ENCODE peak calls at places on chromosomes 11 and 22, in four cellular contexts. One of them, this sample, is unnamed.

GRCh38 chr22:43085658-43086606 is 3.3 kb downstream of the TTLL1 start:
- DNase-seq in HCT116: no peak
- DNase-seq in neuronal stem cell: no peak
- DNase-seq in GM23248: no peak
- DNase-seq in this sample: no peak

GRCh38 chr22:45671051-45671782 is 417 bp upstream of the ATXN10 start:
- DNase-seq in HCT116: no peak
- DNase-seq in neuronal stem cell: peak
- DNase-seq in GM23248: peak
- DNase-seq in this sample: no peak

GRCh38 chr11:62546937-62547625 is 475 bp upstream of the AHNAK start:
- DNase-seq in HCT116: no peak
- DNase-seq in neuronal stem cell: no peak
- DNase-seq in GM23248: peak
- DNase-seq in this sample: no peak

GRCh38 chr11:125886997-125887372 is 483 bp upstream of the HYLS1 start:
- DNase-seq in HCT116: no peak
- DNase-seq in neuronal stem cell: no peak
- DNase-seq in GM23248: peak
- DNase-seq in this sample: peak

GRCh38 chr22:17917490-17917983 is 106.8 kb downstream of the MICAL3 start:
- DNase-seq in HCT116: no peak
- DNase-seq in neuronal stem cell: no peak
- DNase-seq in GM23248: no peak
- DNase-seq in this sample: no peak

GRCh38 chr11:11215058-11215815 is 137.8 kb downstream of the CSNK2A3 start:
- DNase-seq in HCT116: no peak
- DNase-seq in neuronal stem cell: no peak
- DNase-seq in GM23248: no peak
- DNase-seq in this sample: no peak

GRCh38 chr11:37264783-37265182 is 666.7 kb upstream of the RAG2 start:
- DNase-seq in HCT116: no peak
- DNase-seq in neuronal stem cell: no peak
- DNase-seq in GM23248: no peak
- DNase-seq in this sample: no peak

GRCh38 chr11:116420770-116421528 is 351.8 kb downstream of the BUD13 start:
- DNase-seq in HCT116: peak
- DNase-seq in neuronal stem cell: no peak
- DNase-seq in GM23248: peak
- DNase-seq in this sample: no peak

GRCh38 chr11:82308979-82309378 is 424.7 kb downstream of the FAM181B start:
- DNase-seq in HCT116: no peak
- DNase-seq in neuronal stem cell: no peak
- DNase-seq in GM23248: no peak
- DNase-seq in this sample: no peak

GRCh38 chr22:47124946-47125345 is 362.5 kb downstream of the TBC1D22A start:
- DNase-seq in HCT116: no peak
- DNase-seq in neuronal stem cell: no peak
- DNase-seq in GM23248: no peak
- DNase-seq in this sample: no peak

GRCh38 chr11:81869337-81870065 is 864.2 kb downstream of the FAM181B start:
- DNase-seq in HCT116: no peak
- DNase-seq in neuronal stem cell: no peak
- DNase-seq in GM23248: no peak
- DNase-seq in this sample: no peak

GRCh38 chr22:43409046-43409445 is 2.8 kb upstream of the MPPED1 start:
- DNase-seq in HCT116: no peak
- DNase-seq in neuronal stem cell: no peak
- DNase-seq in GM23248: no peak
- DNase-seq in this sample: no peak

GRCh38 chr11:45378516-45378915 is 92.4 kb upstream of the SYT13 start:
- DNase-seq in HCT116: no peak
- DNase-seq in neuronal stem cell: no peak
- DNase-seq in GM23248: no peak
- DNase-seq in this sample: no peak

GRCh38 chr22:10741210-10741609 is 4786.8 kb upstream of the OR11H1 start:
- DNase-seq in HCT116: no peak
- DNase-seq in neuronal stem cell: no peak
- DNase-seq in GM23248: no peak
- DNase-seq in this sample: no peak

GRCh38 chr11:35036642-35037041 is 102.3 kb upstream of the CD44 start:
- DNase-seq in HCT116: no peak
- DNase-seq in neuronal stem cell: no peak
- DNase-seq in GM23248: no peak
- DNase-seq in this sample: no peak
- H3K4me3 ChIP-seq in HCT116: no peak
- H3K4me3 ChIP-seq in neuronal stem cell: no peak
- H3K4me3 ChIP-seq in GM23248: no peak
- H3K4me3 ChIP-seq in this sample: no peak

GRCh38 chr11:67698247-67698646 is 23.8 kb upstream of the ALDH3B2 start:
- DNase-seq in HCT116: peak
- DNase-seq in neuronal stem cell: no peak
- DNase-seq in GM23248: peak
- DNase-seq in this sample: peak

GRCh38 chr11:67695606-67696005 is 21.2 kb upstream of the ALDH3B2 start:
- DNase-seq in HCT116: no peak
- DNase-seq in neuronal stem cell: no peak
- DNase-seq in GM23248: no peak
- DNase-seq in this sample: peak

GRCh38 chr11:67699521-67699920 is 25.1 kb upstream of the ALDH3B2 start:
- DNase-seq in HCT116: no peak
- DNase-seq in neuronal stem cell: no peak
- DNase-seq in GM23248: peak
- DNase-seq in this sample: no peak

GRCh38 chr11:67696998-67697397 is 22.6 kb upstream of the ALDH3B2 start:
- DNase-seq in HCT116: no peak
- DNase-seq in neuronal stem cell: no peak
- DNase-seq in GM23248: no peak
- DNase-seq in this sample: peak

DNA sequence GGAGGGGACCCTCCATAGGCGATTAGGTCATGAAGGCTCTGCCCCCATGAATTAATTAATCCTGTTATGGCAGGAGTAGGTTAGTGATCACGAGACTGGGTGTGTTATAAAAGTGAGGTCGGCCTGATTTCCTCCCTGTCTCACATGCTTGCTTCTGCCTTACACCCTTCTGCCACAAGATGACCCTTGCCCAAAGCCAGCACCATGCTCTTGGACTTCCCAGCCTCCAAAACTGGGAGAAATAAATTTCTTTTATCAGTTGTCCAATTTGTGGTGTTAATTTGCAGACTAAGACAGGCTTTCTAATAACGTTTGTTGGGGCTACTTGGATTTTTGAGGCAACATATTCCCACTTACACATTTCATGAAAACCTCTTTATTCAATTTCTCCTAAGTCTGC is 23.4 kb upstream of the ALDH3B2 start:
- DNase-seq in HCT116: no peak
- DNase-seq in neuronal stem cell: no peak
- DNase-seq in GM23248: no peak
- DNase-seq in this sample: no peak
- H3K27ac ChIP-seq in HCT116: no peak
- H3K27ac ChIP-seq in neuronal stem cell: no peak
- H3K27ac ChIP-seq in GM23248: no peak
- H3K27ac ChIP-seq in this sample: no peak

DNA sequence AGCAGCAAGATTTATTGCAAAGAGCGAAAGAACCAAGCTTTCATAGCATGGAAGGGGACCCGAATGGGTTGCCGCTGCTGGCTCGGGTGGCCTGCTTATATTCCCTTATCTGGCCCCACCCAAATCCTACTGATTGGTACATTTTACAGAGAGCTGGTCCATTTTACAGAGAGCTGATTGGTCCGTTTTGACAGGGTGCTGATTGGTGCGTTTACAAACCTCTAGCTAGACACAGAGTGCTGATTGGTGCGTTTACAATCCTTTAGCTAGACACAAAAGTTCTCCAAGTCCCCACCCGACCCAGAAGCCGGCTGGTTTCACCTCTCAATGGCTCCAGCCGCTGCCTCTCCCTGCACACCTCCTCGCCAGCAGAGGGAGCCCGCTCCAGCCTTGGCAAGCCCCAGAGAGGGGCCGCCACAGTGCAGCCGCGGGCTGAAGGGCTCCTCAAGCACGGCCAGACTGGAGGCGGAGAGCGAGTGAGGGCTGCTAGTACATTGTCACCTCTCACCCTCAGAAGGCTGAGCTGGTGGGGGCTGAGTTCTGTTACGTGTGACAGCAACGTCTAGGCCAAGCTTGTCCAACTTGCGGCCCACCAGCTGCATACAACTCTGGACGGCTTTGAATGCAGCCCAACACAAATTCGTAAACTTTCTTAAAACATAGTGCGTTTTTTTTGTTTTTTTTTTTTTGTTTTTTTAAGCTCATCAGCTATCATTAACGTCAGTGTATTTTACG is 8.7 kb downstream of the PTH start:
- DNase-seq in HCT116: no peak
- DNase-seq in neuronal stem cell: peak
- DNase-seq in GM23248: peak
- DNase-seq in this sample: peak
- H3K9ac ChIP-seq in HCT116: no peak
- H3K9ac ChIP-seq in neuronal stem cell: no peak
- H3K9ac ChIP-seq in GM23248: peak
- H3K9ac ChIP-seq in this sample: no peak

GRCh38 chr11:2524446-2525165 is 79.8 kb downstream of the KCNQ1 start:
- DNase-seq in HCT116: no peak
- DNase-seq in neuronal stem cell: no peak
- DNase-seq in GM23248: no peak
- DNase-seq in this sample: no peak

GRCh38 chr11:2525166-2525861 is 80.5 kb downstream of the KCNQ1 start:
- DNase-seq in HCT116: no peak
- DNase-seq in neuronal stem cell: no peak
- DNase-seq in GM23248: no peak
- DNase-seq in this sample: no peak

GRCh38 chr11:2527621-2528291 is 82.9 kb downstream of the KCNQ1 start:
- DNase-seq in HCT116: no peak
- DNase-seq in neuronal stem cell: no peak
- DNase-seq in GM23248: no peak
- DNase-seq in this sample: no peak

GRCh38 chr11:2526808-2527381 is 82.1 kb downstream of the KCNQ1 start:
- DNase-seq in HCT116: no peak
- DNase-seq in neuronal stem cell: no peak
- DNase-seq in GM23248: peak
- DNase-seq in this sample: peak

DNA sequence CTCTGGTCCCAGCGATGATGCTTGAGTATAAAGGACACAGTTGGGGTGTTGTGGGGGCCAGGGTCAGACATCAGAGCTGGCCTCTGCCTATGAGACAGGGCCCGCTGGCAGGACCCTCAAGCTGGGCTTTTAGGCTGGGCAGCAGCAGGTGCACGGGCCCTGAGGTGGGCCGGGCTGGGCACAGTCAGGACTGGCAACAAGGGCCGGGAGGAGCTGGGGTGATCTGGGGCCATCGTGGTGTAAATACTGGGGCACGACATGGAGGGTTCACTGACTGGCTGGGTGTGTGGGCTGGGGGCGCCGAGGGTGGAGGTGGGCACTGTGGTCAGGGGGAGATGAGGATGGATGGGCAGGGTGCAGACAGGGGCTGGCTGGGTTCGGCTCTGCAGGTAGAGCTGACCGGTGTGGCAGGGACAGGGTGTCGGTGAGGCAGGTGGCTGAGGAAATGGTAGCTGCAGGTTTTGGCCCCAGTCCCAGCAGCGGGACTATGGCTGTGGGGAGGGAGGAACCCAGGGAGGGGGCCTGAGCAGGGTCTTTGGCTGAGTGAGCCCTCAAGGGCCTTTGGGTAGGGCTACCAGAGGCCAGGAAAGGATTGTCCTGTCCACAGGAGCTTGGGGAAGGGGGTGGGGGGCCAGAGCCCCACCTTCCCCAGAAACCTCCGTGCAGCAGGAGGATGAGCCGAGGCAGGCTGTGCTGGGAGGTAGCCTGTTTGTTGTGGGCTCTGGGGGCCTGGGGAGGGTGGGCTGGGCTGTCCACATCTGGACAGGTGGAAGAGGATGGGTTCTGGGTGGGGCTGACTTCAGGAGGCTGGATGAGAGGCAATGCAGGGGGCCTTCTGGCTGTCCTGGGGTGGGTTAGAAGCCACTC is 81.4 kb downstream of the KCNQ1 start:
- DNase-seq in HCT116: no peak
- DNase-seq in neuronal stem cell: no peak
- DNase-seq in GM23248: no peak
- DNase-seq in this sample: no peak
- H3K4me3 ChIP-seq in HCT116: no peak
- H3K4me3 ChIP-seq in neuronal stem cell: no peak
- H3K4me3 ChIP-seq in GM23248: no peak
- H3K4me3 ChIP-seq in this sample: peak

GRCh38 chr11:129973809-129974208 is 28.8 kb downstream of the PRDM10 start:
- DNase-seq in HCT116: no peak
- DNase-seq in neuronal stem cell: no peak
- DNase-seq in GM23248: no peak
- DNase-seq in this sample: no peak
- H3K27ac ChIP-seq in HCT116: no peak
- H3K27ac ChIP-seq in neuronal stem cell: no peak
- H3K27ac ChIP-seq in GM23248: no peak
- H3K27ac ChIP-seq in this sample: peak

GRCh38 chr22:30434775-30435315 is 9.3 kb downstream of the MTFP1 start:
- DNase-seq in HCT116: no peak
- DNase-seq in neuronal stem cell: no peak
- DNase-seq in GM23248: peak
- DNase-seq in this sample: no peak
- H3K9ac ChIP-seq in HCT116: peak
- H3K9ac ChIP-seq in neuronal stem cell: no peak
- H3K9ac ChIP-seq in GM23248: no peak
- H3K9ac ChIP-seq in this sample: peak

DNA sequence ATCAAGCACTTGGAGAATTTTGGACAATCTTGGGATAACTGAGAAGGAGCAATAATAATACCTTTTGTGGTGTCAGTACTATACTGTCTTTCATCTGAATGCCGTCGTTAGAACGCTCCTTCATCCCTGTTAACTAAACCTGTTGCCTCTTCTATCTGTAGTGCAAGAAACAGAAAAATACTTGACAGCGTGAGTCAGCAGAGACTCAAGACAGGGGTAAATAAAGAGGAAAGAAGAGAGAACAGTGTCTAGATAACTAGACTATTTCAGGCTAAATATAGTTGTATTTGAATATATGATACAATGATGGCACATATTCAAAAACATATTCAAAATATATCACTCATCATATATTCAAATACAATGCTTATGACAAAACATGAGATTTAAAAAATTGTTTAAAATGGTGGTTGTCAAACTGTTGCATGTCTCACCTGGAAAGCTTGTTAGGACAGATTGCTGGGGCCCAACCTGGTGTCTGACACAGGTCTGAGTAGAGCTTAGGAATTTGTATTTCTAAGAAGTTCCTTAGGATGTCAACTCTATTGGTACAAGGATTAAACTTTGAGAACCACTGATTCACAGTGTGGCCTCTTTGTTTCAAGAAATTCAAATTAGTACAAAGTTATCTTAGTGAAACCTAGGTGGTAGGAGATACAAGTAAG is 17.4 kb downstream of the OOSP4A start:
- DNase-seq in HCT116: no peak
- DNase-seq in neuronal stem cell: no peak
- DNase-seq in GM23248: no peak
- DNase-seq in this sample: no peak
- H3K4me3 ChIP-seq in HCT116: no peak
- H3K4me3 ChIP-seq in neuronal stem cell: no peak
- H3K4me3 ChIP-seq in GM23248: no peak
- H3K4me3 ChIP-seq in this sample: no peak

GRCh38 chr11:108914211-108914610 is 249.3 kb downstream of the DDX10 start:
- DNase-seq in HCT116: no peak
- DNase-seq in neuronal stem cell: no peak
- DNase-seq in GM23248: no peak
- DNase-seq in this sample: no peak
- H3K27ac ChIP-seq in HCT116: no peak
- H3K27ac ChIP-seq in neuronal stem cell: no peak
- H3K27ac ChIP-seq in GM23248: no peak
- H3K27ac ChIP-seq in this sample: no peak

GRCh38 chr11:119188887-119189286 is 3.6 kb downstream of the NHERF4 start:
- DNase-seq in HCT116: no peak
- DNase-seq in neuronal stem cell: no peak
- DNase-seq in GM23248: no peak
- DNase-seq in this sample: no peak
- H3K9ac ChIP-seq in HCT116: no peak
- H3K9ac ChIP-seq in neuronal stem cell: no peak
- H3K9ac ChIP-seq in GM23248: no peak
- H3K9ac ChIP-seq in this sample: no peak